ENCODE peak calls at places on chromosomes 7 and 10, in nine cellular contexts. One of them, this sample, is unnamed.

GRCh38 chr10:58632211-58632610 is 119.5 kb downstream of the BICC1 start:
- DNase-seq in caudate nucleus: no peak
- DNase-seq in activated effector memory CD4-positive, alpha-beta T cell treated with anti-CD3 and anti-CD28 coated beads, Interleukin-2, amount 50 U/mL, for 16 hours: no peak
- DNase-seq in cardiac fibroblast: no peak
- DNase-seq in T1000: no peak
- DNase-seq in stimulated activated CD4-positive, alpha-beta T cell treated with anti-CD3 and anti-CD28 coated beads, TNF-alpha, amount 100 ng/mL, for 48 hours: no peak
- DNase-seq in NCI-H524: no peak
- DNase-seq in nucleus accumbens: no peak
- DNase-seq in lower lobe of right lung: no peak
- DNase-seq in this sample: no peak

GRCh38 chr7:86968618-86969017 is 90.8 kb downstream of the ELAPOR2 start:
- DNase-seq in activated effector memory CD4-positive, alpha-beta T cell treated with anti-CD3 and anti-CD28 coated beads, Interleukin-2, amount 50 U/mL, for 16 hours: no peak
- DNase-seq in nucleus accumbens: no peak
- DNase-seq in caudate nucleus: no peak
- DNase-seq in T1000: no peak
- DNase-seq in cardiac fibroblast: no peak
- DNase-seq in NCI-H524: no peak
- DNase-seq in lower lobe of right lung: no peak
- DNase-seq in stimulated activated CD4-positive, alpha-beta T cell treated with anti-CD3 and anti-CD28 coated beads, TNF-alpha, amount 100 ng/mL, for 48 hours: no peak
- DNase-seq in this sample: no peak

GRCh38 chr7:146736446-146737190 is 620.0 kb downstream of the CNTNAP2 start:
- DNase-seq in NCI-H524: peak; percentile 5
- DNase-seq in lower lobe of right lung: no peak
- DNase-seq in activated effector memory CD4-positive, alpha-beta T cell treated with anti-CD3 and anti-CD28 coated beads, Interleukin-2, amount 50 U/mL, for 16 hours: no peak
- DNase-seq in cardiac fibroblast: peak; percentile 22
- DNase-seq in caudate nucleus: no peak
- DNase-seq in nucleus accumbens: no peak
- DNase-seq in T1000: no peak
- DNase-seq in stimulated activated CD4-positive, alpha-beta T cell treated with anti-CD3 and anti-CD28 coated beads, TNF-alpha, amount 100 ng/mL, for 48 hours: no peak
- DNase-seq in this sample: no peak

GRCh38 chr7:95525503-95525902 is 39.8 kb downstream of the ASB4 start:
- DNase-seq in nucleus accumbens: no peak
- DNase-seq in cardiac fibroblast: no peak
- DNase-seq in stimulated activated CD4-positive, alpha-beta T cell treated with anti-CD3 and anti-CD28 coated beads, TNF-alpha, amount 100 ng/mL, for 48 hours: no peak
- DNase-seq in activated effector memory CD4-positive, alpha-beta T cell treated with anti-CD3 and anti-CD28 coated beads, Interleukin-2, amount 50 U/mL, for 16 hours: no peak
- DNase-seq in lower lobe of right lung: no peak
- DNase-seq in caudate nucleus: no peak
- DNase-seq in NCI-H524: no peak
- DNase-seq in T1000: no peak
- DNase-seq in this sample: no peak

GRCh38 chr7:45150199-45150598 is 7.4 kb upstream of the RAMP3 start:
- DNase-seq in nucleus accumbens: no peak
- DNase-seq in activated effector memory CD4-positive, alpha-beta T cell treated with anti-CD3 and anti-CD28 coated beads, Interleukin-2, amount 50 U/mL, for 16 hours: peak; percentile 6
- DNase-seq in NCI-H524: no peak
- DNase-seq in lower lobe of right lung: no peak
- DNase-seq in T1000: no peak
- DNase-seq in stimulated activated CD4-positive, alpha-beta T cell treated with anti-CD3 and anti-CD28 coated beads, TNF-alpha, amount 100 ng/mL, for 48 hours: no peak
- DNase-seq in cardiac fibroblast: no peak
- DNase-seq in caudate nucleus: no peak
- DNase-seq in this sample: no peak

GRCh38 chr10:2623675-2624274 is 443.6 kb upstream of the PFKP start:
- DNase-seq in NCI-H524: no peak
- DNase-seq in stimulated activated CD4-positive, alpha-beta T cell treated with anti-CD3 and anti-CD28 coated beads, TNF-alpha, amount 100 ng/mL, for 48 hours: no peak
- DNase-seq in lower lobe of right lung: no peak
- DNase-seq in nucleus accumbens: no peak
- DNase-seq in cardiac fibroblast: no peak
- DNase-seq in activated effector memory CD4-positive, alpha-beta T cell treated with anti-CD3 and anti-CD28 coated beads, Interleukin-2, amount 50 U/mL, for 16 hours: no peak
- DNase-seq in caudate nucleus: no peak
- DNase-seq in T1000: no peak
- DNase-seq in this sample: no peak

GRCh38 chr10:42623929-42624328 is 14.4 kb downstream of the ZNF33B start:
- DNase-seq in NCI-H524: no peak
- DNase-seq in stimulated activated CD4-positive, alpha-beta T cell treated with anti-CD3 and anti-CD28 coated beads, TNF-alpha, amount 100 ng/mL, for 48 hours: no peak
- DNase-seq in activated effector memory CD4-positive, alpha-beta T cell treated with anti-CD3 and anti-CD28 coated beads, Interleukin-2, amount 50 U/mL, for 16 hours: no peak
- DNase-seq in lower lobe of right lung: no peak
- DNase-seq in caudate nucleus: no peak
- DNase-seq in cardiac fibroblast: no peak
- DNase-seq in nucleus accumbens: no peak
- DNase-seq in T1000: no peak
- DNase-seq in this sample: no peak

GRCh38 chr7:45524373-45524913 is 49.7 kb upstream of the ADCY1 start:
- DNase-seq in cardiac fibroblast: no peak
- DNase-seq in nucleus accumbens: no peak
- DNase-seq in NCI-H524: no peak
- DNase-seq in lower lobe of right lung: no peak
- DNase-seq in activated effector memory CD4-positive, alpha-beta T cell treated with anti-CD3 and anti-CD28 coated beads, Interleukin-2, amount 50 U/mL, for 16 hours: no peak
- DNase-seq in caudate nucleus: no peak
- DNase-seq in stimulated activated CD4-positive, alpha-beta T cell treated with anti-CD3 and anti-CD28 coated beads, TNF-alpha, amount 100 ng/mL, for 48 hours: no peak
- DNase-seq in T1000: no peak
- DNase-seq in this sample: no peak

GRCh38 chr10:122181055-122181732 is 89.9 kb upstream of the BTBD16 start:
- DNase-seq in lower lobe of right lung: no peak
- DNase-seq in NCI-H524: no peak
- DNase-seq in caudate nucleus: no peak
- DNase-seq in stimulated activated CD4-positive, alpha-beta T cell treated with anti-CD3 and anti-CD28 coated beads, TNF-alpha, amount 100 ng/mL, for 48 hours: no peak
- DNase-seq in activated effector memory CD4-positive, alpha-beta T cell treated with anti-CD3 and anti-CD28 coated beads, Interleukin-2, amount 50 U/mL, for 16 hours: no peak
- DNase-seq in T1000: no peak
- DNase-seq in cardiac fibroblast: peak; percentile 51
- DNase-seq in nucleus accumbens: no peak
- DNase-seq in this sample: no peak

GRCh38 chr7:17412883-17413282 is 114.4 kb downstream of the AHR start:
- DNase-seq in cardiac fibroblast: no peak
- DNase-seq in nucleus accumbens: no peak
- DNase-seq in activated effector memory CD4-positive, alpha-beta T cell treated with anti-CD3 and anti-CD28 coated beads, Interleukin-2, amount 50 U/mL, for 16 hours: no peak
- DNase-seq in T1000: no peak
- DNase-seq in lower lobe of right lung: no peak
- DNase-seq in stimulated activated CD4-positive, alpha-beta T cell treated with anti-CD3 and anti-CD28 coated beads, TNF-alpha, amount 100 ng/mL, for 48 hours: no peak
- DNase-seq in NCI-H524: no peak
- DNase-seq in caudate nucleus: no peak
- DNase-seq in this sample: no peak

GRCh38 chr7:66539264-66539623 is 89.4 kb upstream of the KCTD7 start:
- DNase-seq in nucleus accumbens: no peak
- DNase-seq in cardiac fibroblast: no peak
- DNase-seq in stimulated activated CD4-positive, alpha-beta T cell treated with anti-CD3 and anti-CD28 coated beads, TNF-alpha, amount 100 ng/mL, for 48 hours: no peak
- DNase-seq in NCI-H524: no peak
- DNase-seq in caudate nucleus: no peak
- DNase-seq in T1000: no peak
- DNase-seq in lower lobe of right lung: no peak
- DNase-seq in activated effector memory CD4-positive, alpha-beta T cell treated with anti-CD3 and anti-CD28 coated beads, Interleukin-2, amount 50 U/mL, for 16 hours: no peak
- DNase-seq in this sample: no peak

GRCh38 chr7:77685219-77685618 is 11.0 kb upstream of the RSBN1L start:
- DNase-seq in NCI-H524: no peak
- DNase-seq in nucleus accumbens: no peak
- DNase-seq in stimulated activated CD4-positive, alpha-beta T cell treated with anti-CD3 and anti-CD28 coated beads, TNF-alpha, amount 100 ng/mL, for 48 hours: no peak
- DNase-seq in activated effector memory CD4-positive, alpha-beta T cell treated with anti-CD3 and anti-CD28 coated beads, Interleukin-2, amount 50 U/mL, for 16 hours: no peak
- DNase-seq in lower lobe of right lung: no peak
- DNase-seq in cardiac fibroblast: peak; percentile 23
- DNase-seq in caudate nucleus: no peak
- DNase-seq in T1000: no peak
- DNase-seq in this sample: no peak

GRCh38 chr7:143846692-143847091 is 55.3 kb downstream of the TCAF1 start:
- DNase-seq in caudate nucleus: no peak
- DNase-seq in T1000: no peak
- DNase-seq in stimulated activated CD4-positive, alpha-beta T cell treated with anti-CD3 and anti-CD28 coated beads, TNF-alpha, amount 100 ng/mL, for 48 hours: no peak
- DNase-seq in nucleus accumbens: no peak
- DNase-seq in NCI-H524: no peak
- DNase-seq in lower lobe of right lung: no peak
- DNase-seq in activated effector memory CD4-positive, alpha-beta T cell treated with anti-CD3 and anti-CD28 coated beads, Interleukin-2, amount 50 U/mL, for 16 hours: no peak
- DNase-seq in cardiac fibroblast: no peak
- DNase-seq in this sample: no peak

GRCh38 chr10:118259288-118259906 is 82.7 kb downstream of the FAM204A start:
- DNase-seq in T1000: no peak
- DNase-seq in activated effector memory CD4-positive, alpha-beta T cell treated with anti-CD3 and anti-CD28 coated beads, Interleukin-2, amount 50 U/mL, for 16 hours: peak; percentile 69
- DNase-seq in cardiac fibroblast: peak; percentile 20
- DNase-seq in lower lobe of right lung: no peak
- DNase-seq in NCI-H524: no peak
- DNase-seq in caudate nucleus: no peak
- DNase-seq in stimulated activated CD4-positive, alpha-beta T cell treated with anti-CD3 and anti-CD28 coated beads, TNF-alpha, amount 100 ng/mL, for 48 hours: peak; percentile 22
- DNase-seq in nucleus accumbens: no peak
- DNase-seq in this sample: peak; percentile 14

GRCh38 chr10:124451227-124451807 is 1.5 kb upstream of the NKX1-2 start:
- DNase-seq in T1000: no peak
- DNase-seq in nucleus accumbens: no peak
- DNase-seq in caudate nucleus: no peak
- DNase-seq in stimulated activated CD4-positive, alpha-beta T cell treated with anti-CD3 and anti-CD28 coated beads, TNF-alpha, amount 100 ng/mL, for 48 hours: no peak
- DNase-seq in NCI-H524: no peak
- DNase-seq in activated effector memory CD4-positive, alpha-beta T cell treated with anti-CD3 and anti-CD28 coated beads, Interleukin-2, amount 50 U/mL, for 16 hours: no peak
- DNase-seq in cardiac fibroblast: no peak
- DNase-seq in lower lobe of right lung: no peak
- DNase-seq in this sample: no peak

GRCh38 chr10:50850576-50851340 is 34.7 kb downstream of the A1CF start:
- DNase-seq in T1000: no peak
- DNase-seq in NCI-H524: peak; percentile 16
- DNase-seq in cardiac fibroblast: no peak
- DNase-seq in caudate nucleus: no peak
- DNase-seq in stimulated activated CD4-positive, alpha-beta T cell treated with anti-CD3 and anti-CD28 coated beads, TNF-alpha, amount 100 ng/mL, for 48 hours: no peak
- DNase-seq in nucleus accumbens: no peak
- DNase-seq in activated effector memory CD4-positive, alpha-beta T cell treated with anti-CD3 and anti-CD28 coated beads, Interleukin-2, amount 50 U/mL, for 16 hours: no peak
- DNase-seq in lower lobe of right lung: no peak
- DNase-seq in this sample: no peak

GRCh38 chr10:111295788-111296187 is 219.0 kb downstream of the ADRA2A start:
- DNase-seq in activated effector memory CD4-positive, alpha-beta T cell treated with anti-CD3 and anti-CD28 coated beads, Interleukin-2, amount 50 U/mL, for 16 hours: no peak
- DNase-seq in nucleus accumbens: no peak
- DNase-seq in cardiac fibroblast: peak; percentile 3
- DNase-seq in NCI-H524: no peak
- DNase-seq in stimulated activated CD4-positive, alpha-beta T cell treated with anti-CD3 and anti-CD28 coated beads, TNF-alpha, amount 100 ng/mL, for 48 hours: no peak
- DNase-seq in caudate nucleus: no peak
- DNase-seq in T1000: no peak
- DNase-seq in lower lobe of right lung: no peak
- DNase-seq in this sample: peak; percentile 2

GRCh38 chr10:125125951-125126735 is 34.2 kb downstream of the CTBP2 start:
- DNase-seq in cardiac fibroblast: no peak
- DNase-seq in lower lobe of right lung: no peak
- DNase-seq in stimulated activated CD4-positive, alpha-beta T cell treated with anti-CD3 and anti-CD28 coated beads, TNF-alpha, amount 100 ng/mL, for 48 hours: no peak
- DNase-seq in NCI-H524: no peak
- DNase-seq in activated effector memory CD4-positive, alpha-beta T cell treated with anti-CD3 and anti-CD28 coated beads, Interleukin-2, amount 50 U/mL, for 16 hours: no peak
- DNase-seq in T1000: no peak
- DNase-seq in caudate nucleus: no peak
- DNase-seq in nucleus accumbens: no peak
- DNase-seq in this sample: no peak

GRCh38 chr7:131633342-131633843 is 77.0 kb upstream of the PODXL start:
- DNase-seq in NCI-H524: no peak
- DNase-seq in stimulated activated CD4-positive, alpha-beta T cell treated with anti-CD3 and anti-CD28 coated beads, TNF-alpha, amount 100 ng/mL, for 48 hours: no peak
- DNase-seq in nucleus accumbens: no peak
- DNase-seq in caudate nucleus: no peak
- DNase-seq in activated effector memory CD4-positive, alpha-beta T cell treated with anti-CD3 and anti-CD28 coated beads, Interleukin-2, amount 50 U/mL, for 16 hours: no peak
- DNase-seq in lower lobe of right lung: no peak
- DNase-seq in T1000: no peak
- DNase-seq in cardiac fibroblast: peak; percentile 84
- DNase-seq in this sample: peak; percentile 60

GRCh38 chr7:149598721-149599308 is 101.2 kb upstream of the ZNF746 start:
- DNase-seq in caudate nucleus: no peak
- DNase-seq in cardiac fibroblast: peak; percentile 52
- DNase-seq in stimulated activated CD4-positive, alpha-beta T cell treated with anti-CD3 and anti-CD28 coated beads, TNF-alpha, amount 100 ng/mL, for 48 hours: no peak
- DNase-seq in activated effector memory CD4-positive, alpha-beta T cell treated with anti-CD3 and anti-CD28 coated beads, Interleukin-2, amount 50 U/mL, for 16 hours: no peak
- DNase-seq in lower lobe of right lung: no peak
- DNase-seq in nucleus accumbens: no peak
- DNase-seq in T1000: no peak
- DNase-seq in NCI-H524: peak; percentile 33
- DNase-seq in this sample: peak; percentile 11

GRCh38 chr10:98030093-98030821 is at the start of gene CRTAC1:
- DNase-seq in caudate nucleus: peak; percentile 68
- DNase-seq in T1000: no peak
- DNase-seq in lower lobe of right lung: peak; percentile 86
- DNase-seq in cardiac fibroblast: no peak
- DNase-seq in stimulated activated CD4-positive, alpha-beta T cell treated with anti-CD3 and anti-CD28 coated beads, TNF-alpha, amount 100 ng/mL, for 48 hours: no peak
- DNase-seq in activated effector memory CD4-positive, alpha-beta T cell treated with anti-CD3 and anti-CD28 coated beads, Interleukin-2, amount 50 U/mL, for 16 hours: no peak
- DNase-seq in NCI-H524: peak; percentile 75
- DNase-seq in nucleus accumbens: peak; percentile 71
- DNase-seq in this sample: no peak

GRCh38 chr7:129771928-129772479 is 160.5 kb downstream of the NRF1 start:
- DNase-seq in nucleus accumbens: no peak
- DNase-seq in lower lobe of right lung: no peak
- DNase-seq in T1000: no peak
- DNase-seq in activated effector memory CD4-positive, alpha-beta T cell treated with anti-CD3 and anti-CD28 coated beads, Interleukin-2, amount 50 U/mL, for 16 hours: no peak
- DNase-seq in cardiac fibroblast: no peak
- DNase-seq in stimulated activated CD4-positive, alpha-beta T cell treated with anti-CD3 and anti-CD28 coated beads, TNF-alpha, amount 100 ng/mL, for 48 hours: no peak
- DNase-seq in NCI-H524: peak; percentile 13
- DNase-seq in caudate nucleus: no peak
- DNase-seq in this sample: no peak

GRCh38 chr10:113844091-113844490 is 9.8 kb downstream of the DCLRE1A start:
- DNase-seq in cardiac fibroblast: no peak
- DNase-seq in T1000: no peak
- DNase-seq in caudate nucleus: no peak
- DNase-seq in stimulated activated CD4-positive, alpha-beta T cell treated with anti-CD3 and anti-CD28 coated beads, TNF-alpha, amount 100 ng/mL, for 48 hours: no peak
- DNase-seq in nucleus accumbens: no peak
- DNase-seq in lower lobe of right lung: no peak
- DNase-seq in activated effector memory CD4-positive, alpha-beta T cell treated with anti-CD3 and anti-CD28 coated beads, Interleukin-2, amount 50 U/mL, for 16 hours: no peak
- DNase-seq in NCI-H524: no peak
- DNase-seq in this sample: no peak

GRCh38 chr7:4739528-4739992 is 35.9 kb upstream of the AP5Z1 start:
- DNase-seq in lower lobe of right lung: no peak
- DNase-seq in nucleus accumbens: peak; percentile 47
- DNase-seq in stimulated activated CD4-positive, alpha-beta T cell treated with anti-CD3 and anti-CD28 coated beads, TNF-alpha, amount 100 ng/mL, for 48 hours: no peak
- DNase-seq in NCI-H524: no peak
- DNase-seq in caudate nucleus: peak; percentile 37
- DNase-seq in T1000: no peak
- DNase-seq in cardiac fibroblast: peak; percentile 81
- DNase-seq in activated effector memory CD4-positive, alpha-beta T cell treated with anti-CD3 and anti-CD28 coated beads, Interleukin-2, amount 50 U/mL, for 16 hours: peak; percentile 76
- DNase-seq in this sample: no peak

GRCh38 chr10:132036887-132037675 is 28.7 kb upstream of the JAKMIP3 start:
- DNase-seq in NCI-H524: no peak
- DNase-seq in T1000: no peak
- DNase-seq in nucleus accumbens: peak; percentile 38
- DNase-seq in activated effector memory CD4-positive, alpha-beta T cell treated with anti-CD3 and anti-CD28 coated beads, Interleukin-2, amount 50 U/mL, for 16 hours: no peak
- DNase-seq in stimulated activated CD4-positive, alpha-beta T cell treated with anti-CD3 and anti-CD28 coated beads, TNF-alpha, amount 100 ng/mL, for 48 hours: no peak
- DNase-seq in cardiac fibroblast: peak; percentile 5
- DNase-seq in lower lobe of right lung: no peak
- DNase-seq in caudate nucleus: peak; percentile 56
- DNase-seq in this sample: peak; percentile 12

GRCh38 chr10:16606421-16606820 is 84.7 kb upstream of the C1QL3 start:
- DNase-seq in cardiac fibroblast: peak; percentile 52
- DNase-seq in T1000: no peak
- DNase-seq in activated effector memory CD4-positive, alpha-beta T cell treated with anti-CD3 and anti-CD28 coated beads, Interleukin-2, amount 50 U/mL, for 16 hours: no peak
- DNase-seq in nucleus accumbens: no peak
- DNase-seq in caudate nucleus: no peak
- DNase-seq in NCI-H524: no peak
- DNase-seq in lower lobe of right lung: no peak
- DNase-seq in stimulated activated CD4-positive, alpha-beta T cell treated with anti-CD3 and anti-CD28 coated beads, TNF-alpha, amount 100 ng/mL, for 48 hours: no peak
- DNase-seq in this sample: no peak

GRCh38 chr7:21616796-21617436 is 74.1 kb downstream of the DNAH11 start:
- DNase-seq in T1000: no peak
- DNase-seq in activated effector memory CD4-positive, alpha-beta T cell treated with anti-CD3 and anti-CD28 coated beads, Interleukin-2, amount 50 U/mL, for 16 hours: no peak
- DNase-seq in nucleus accumbens: no peak
- DNase-seq in NCI-H524: no peak
- DNase-seq in lower lobe of right lung: no peak
- DNase-seq in stimulated activated CD4-positive, alpha-beta T cell treated with anti-CD3 and anti-CD28 coated beads, TNF-alpha, amount 100 ng/mL, for 48 hours: no peak
- DNase-seq in caudate nucleus: no peak
- DNase-seq in cardiac fibroblast: peak; percentile 81
- DNase-seq in this sample: peak; percentile 57

This sample was measured in HTR-8/SVneo.